ENCODE peak calls at places on chromosomes 4 and X, in five cellular contexts. N is amniotic stem cell; R is mesenchymal stem cell; C is stimulated activated CD4-positive, alpha-beta T cell treated with anti-CD3 and anti-CD28 coated beads, Interleukin-15, amount 100 ng/mL, for 1 hour; V is ascending aorta. X is an unnamed sample.

GRCh38 chr4:26613735-26614134 is 29.9 kb downstream of the TBC1D19 start:
- DNase-seq in N (no peak), R (no peak), C (no peak), V (no peak), X (no peak)

GRCh38 chr4:185395956-185396723 is 416 bp upstream of the LRP2BP start:
- DNase-seq in N (peak; percentile 74), R (peak; percentile 96), C (peak; percentile 95), V (peak; percentile 96), X (peak; percentile 99)

GRCh38 chr4:123110147-123110546 is 187.8 kb upstream of the NUDT6 start:
- DNase-seq in N (no peak), R (peak; percentile 17), C (no peak), V (no peak), X (no peak)

GRCh38 chrX:147602297-147602696 is 309.4 kb upstream of the FMR1 start:
- DNase-seq in N (no peak), R (no peak), C (no peak), V (no peak), X (no peak)

GRCh38 chr4:69713593-69713992 is 46.8 kb downstream of the SULT1B1 start:
- DNase-seq in N (no peak), R (peak; percentile 17), C (no peak), V (no peak), X (no peak)

GRCh38 chr4:133389029-133389428 is 239.9 kb downstream of the PCDH10 start:
- DNase-seq in N (no peak), R (no peak), C (no peak), V (no peak), X (no peak)

GRCh38 chr4:129344058-129344457 is 248.1 kb downstream of the C4orf33 start:
- DNase-seq in N (no peak), R (peak; percentile 38), C (no peak), V (no peak), X (peak; percentile 50)

GRCh38 chr4:133151301-133151680 is 2.2 kb downstream of the PCDH10 start:
- DNase-seq in N (no peak), R (peak; percentile 40), C (no peak), V (no peak), X (peak; percentile 59)

GRCh38 chrX:143788265-143788664 is 67.7 kb upstream of the SPANXN2 start:
- DNase-seq in N (no peak), R (peak; percentile 46), C (no peak), V (no peak), X (no peak)